ENCODE peak calls at places on chromosomes 1 and 21, in five cellular contexts. L is IMR-90, O is H9, X is fibroblast of lung, T is neuronal stem cell. S is an unnamed sample.

GRCh38 chr1:187680823-187681222 is 852.1 kb downstream of the PLA2G4A start:
- DNase-seq in O (no peak), X (peak; percentile 9), L (peak; percentile 86), T (no peak), S (no peak)

GRCh38 chr1:3684031-3684430 is 31.7 kb downstream of the TP73 start:
- DNase-seq in T (peak; percentile 51), O (peak; percentile 83), L (no peak), X (no peak), S (no peak)

GRCh38 chr1:211632808-211633522 is 42.5 kb downstream of the NEK2 start:
- DNase-seq in L (peak; percentile 89), X (peak; percentile 85), O (no peak), T (no peak), S (no peak)

GRCh38 chr21:23811802-23812201 is 1795.5 kb downstream of the MRPL39 start:
- DNase-seq in L (no peak), X (no peak), O (no peak), T (no peak), S (no peak)

GRCh38 chr1:27430903-27431653 is 38.7 kb downstream of the GPR3 start:
- DNase-seq in X (peak; percentile 29), L (peak; percentile 15), T (no peak), O (no peak), S (peak; percentile 69)

GRCh38 chr1:56432561-56432971 is 146.8 kb downstream of the PLPP3 start:
- DNase-seq in L (no peak), T (no peak), O (no peak), X (no peak), S (no peak)

GRCh38 chr1:212600980-212601379 is 7.6 kb upstream of the ATF3 start:
- DNase-seq in O (no peak), T (no peak), L (no peak), X (no peak), S (no peak)

GRCh38 chr1:199463521-199464127 is 563.9 kb upstream of the NR5A2 start:
- DNase-seq in O (peak; percentile 69), X (peak; percentile 74), L (peak; percentile 82), T (peak; percentile 42), S (peak; percentile 51)

GRCh38 chr1:182330303-182330702 is 61.3 kb downstream of the GLUL start:
- DNase-seq in O (no peak), X (peak; percentile 3), T (no peak), L (no peak), S (no peak)

GRCh38 chr1:239955431-239955830 is 136.3 kb upstream of the FMN2 start:
- DNase-seq in L (no peak), T (no peak), O (no peak), X (no peak), S (no peak)

GRCh38 chr1:90753556-90753955 is 36.5 kb upstream of the BARHL2 start:
- DNase-seq in X (no peak), T (no peak), L (no peak), O (no peak), S (no peak)

GRCh38 chr1:180898441-180899219 is 14.1 kb upstream of the KIAA1614 start:
- DNase-seq in O (no peak), X (peak; percentile 8), T (no peak), L (peak; percentile 12), S (no peak)

GRCh38 chr1:109897244-109897955 is 13.2 kb upstream of the CSF1 start:
- DNase-seq in L (no peak), O (no peak), T (no peak), X (no peak), S (no peak)

GRCh38 chr1:42176902-42177519 is 12.5 kb upstream of the GUCA2A start:
- DNase-seq in L (peak; percentile 55), T (peak; percentile 21), O (peak; percentile 71), X (peak; percentile 63), S (peak; percentile 54)

GRCh38 chr1:160407819-160408801 is 7.7 kb downstream of the VANGL2 start:
- DNase-seq in O (peak; percentile 46), L (no peak), X (no peak), T (no peak), S (no peak)

GRCh38 chr1:160161965-160162705 is 10.7 kb downstream of the ATP1A4 start:
- DNase-seq in L (peak; percentile 22), T (peak; percentile 29), O (peak; percentile 85), X (peak; percentile 37), S (peak; percentile 19)

GRCh38 chr1:176073524-176074157 is 133.4 kb downstream of the COP1 start:
- DNase-seq in T (peak; percentile 67), X (peak; percentile 78), L (peak; percentile 72), O (no peak), S (peak; percentile 77)

GRCh38 chr1:74811421-74812179 is 78.6 kb downstream of the TYW3 start:
- DNase-seq in L (no peak), O (no peak), X (no peak), T (no peak), S (no peak)

GRCh38 chr1:106677721-106678120 is 378.8 kb upstream of the PRMT6 start:
- DNase-seq in O (no peak), X (no peak), L (no peak), T (no peak), S (no peak)

GRCh38 chr1:167905182-167905581 is 8.8 kb downstream of the ADCY10 start:
- DNase-seq in O (peak; percentile 49), X (peak; percentile 74), T (peak; percentile 37), L (peak; percentile 71), S (no peak)

GRCh38 chr1:21576031-21576797 is 67.0 kb downstream of the ALPL start:
- DNase-seq in T (no peak), X (no peak), O (no peak), L (no peak), S (no peak)

GRCh38 chr1:60234761-60235160 is 161.2 kb upstream of the C1orf87 start:
- DNase-seq in T (no peak), O (no peak), L (no peak), X (no peak), S (no peak)

GRCh38 chr1:224498574-224499170 is 64.1 kb upstream of the WDR26 start:
- DNase-seq in L (peak; percentile 76), T (no peak), X (peak; percentile 42), O (peak; percentile 94), S (no peak)

GRCh38 chr1:224496826-224497225 is 62.2 kb upstream of the WDR26 start:
- DNase-seq in X (no peak), T (no peak), L (no peak), O (no peak), S (no peak)

GRCh38 chr1:224499204-224499603 is 64.6 kb upstream of the WDR26 start:
- DNase-seq in X (no peak), T (no peak), L (no peak), O (no peak), S (no peak)

GRCh38 chr1:224495861-224496260 is 61.3 kb upstream of the WDR26 start:
- DNase-seq in T (no peak), O (no peak), X (no peak), L (peak; percentile 65), S (no peak)

GRCh38 chr1:224497714-224498573 is 63.3 kb upstream of the WDR26 start:
- DNase-seq in O (peak; percentile 75), T (no peak), L (peak; percentile 90), X (peak; percentile 74), S (peak; percentile 24)
- H2AFZ ChIP-seq in O (no peak overlapping the region), T (peak overlapping the region; percentile 92), L (peak overlapping the region; percentile 88), X (peak overlapping the region; percentile 73), S (peak overlapping the region; percentile 84)

GRCh38 chr21:45644041-45644906 is 749 bp downstream of the PCBP3 start:
- DNase-seq in L (no peak), T (peak; percentile 17), X (peak; percentile 28), O (no peak), S (no peak)
- H2AFZ ChIP-seq in L (peak overlapping the region; percentile 80), T (peak overlapping the region; percentile 83), X (no peak overlapping the region), O (no peak overlapping the region), S (no peak overlapping the region)

GRCh38 chr1:23111600-23112535 is 56.8 kb downstream of the LUZP1 start:
- DNase-seq in O (no peak), L (peak; percentile 43), T (no peak), X (no peak), S (no peak)
- H2AFZ ChIP-seq in O (no peak overlapping the region), L (no peak overlapping the region), T (no peak overlapping the region), X (no peak overlapping the region), S (no peak overlapping the region)

GRCh38 chr1:196459383-196459782 is 148.9 kb downstream of the KCNT2 start:
- DNase-seq in X (no peak), T (no peak), O (no peak), L (no peak), S (no peak)
- H2AFZ ChIP-seq in X (peak overlapping the region; percentile 60), T (no peak overlapping the region), O (no peak overlapping the region), L (no peak overlapping the region), S (no peak overlapping the region)

DNA sequence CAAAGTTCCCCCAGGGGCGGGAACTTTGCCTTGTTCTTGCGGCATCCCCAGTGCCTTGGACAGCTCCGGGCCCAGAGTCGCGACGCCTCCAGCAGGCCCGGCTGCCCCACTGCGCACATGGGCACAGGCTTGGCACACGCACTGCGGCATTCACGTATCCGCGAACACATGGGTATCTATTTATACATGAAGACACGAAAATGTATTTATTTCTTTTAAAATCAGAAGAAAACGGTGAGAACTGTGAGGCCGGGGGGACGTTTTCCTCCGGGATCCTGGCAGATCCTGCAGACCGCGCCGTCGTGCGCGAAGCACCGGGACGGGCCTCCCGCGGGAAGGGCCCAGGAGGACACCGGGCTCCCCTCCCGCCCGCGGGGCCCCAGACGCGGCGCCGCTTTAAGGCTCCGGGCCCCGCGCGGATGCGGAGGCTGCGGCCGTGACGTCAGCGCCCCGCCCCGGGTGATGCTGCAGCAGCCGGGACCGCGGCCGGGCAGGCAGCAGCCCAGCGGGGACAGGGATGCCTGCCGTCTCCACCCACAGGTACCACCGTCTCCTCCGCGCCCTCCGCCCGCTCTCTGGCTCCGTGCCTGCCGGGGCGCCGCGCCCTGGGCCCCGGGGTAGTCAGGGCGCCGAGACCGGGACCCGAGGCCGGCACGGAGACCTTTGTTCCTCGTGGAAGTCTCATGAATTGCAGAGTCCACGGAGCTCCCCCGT is at the start of gene SLC45A1:
- DNase-seq in T (peak; percentile 54), L (peak; percentile 57), X (peak; percentile 63), O (peak; percentile 68), S (peak; percentile 53)
- H2AFZ ChIP-seq in T (peak within 1 kb of the TSS; percentile 94), L (peak within 1 kb of the TSS; percentile 97), X (peak within 1 kb of the TSS; percentile 69), O (no peak within 1 kb of the TSS), S (peak within 1 kb of the TSS; percentile 64)

GRCh38 chr1:218568962-218569530 is 223.9 kb downstream of the TGFB2 start:
- DNase-seq in T (no peak), O (no peak), X (no peak), L (no peak), S (no peak)
- H2AFZ ChIP-seq in T (peak overlapping the region; percentile 19), O (no peak overlapping the region), X (no peak overlapping the region), L (no peak overlapping the region), S (no peak overlapping the region)

GRCh38 chr1:173531069-173531693 is 54.0 kb downstream of the PRDX6 start:
- DNase-seq in X (no peak), O (no peak), T (no peak), L (no peak), S (no peak)
- H2AFZ ChIP-seq in X (peak overlapping the region; percentile 2), O (no peak overlapping the region), T (peak overlapping the region; percentile 19), L (no peak overlapping the region), S (no peak overlapping the region)

GRCh38 chr1:97145321-97145956 is 423.9 kb downstream of the PTBP2 start:
- DNase-seq in O (no peak), L (peak; percentile 46), X (peak; percentile 73), T (peak; percentile 58), S (no peak)
- H2AFZ ChIP-seq in O (no peak overlapping the region), L (no peak overlapping the region), X (no peak overlapping the region), T (peak overlapping the region; percentile 11), S (no peak overlapping the region)

S was measured in OCI-LY7.